ENCODE peak calls at places on chromosomes 5 and 9, in eight cellular contexts. B is upper lobe of left lung, Z is body of pancreas, M is H1, T is uterus, Y is heart left ventricle, U is vagina, S is suprapubic skin. Q is an unnamed sample.

GRCh38 chr5:155303134-155303533 is 289.6 kb downstream of the KIF4B start:
- DNase-seq in S (no peak), U (no peak), M (no peak), T (no peak), B (no peak), Z (no peak), Y (no peak), Q (no peak)

GRCh38 chr5:135718151-135718550 is 116.3 kb upstream of the SLC25A48 start:
- DNase-seq in Z (no peak), S (peak; percentile 21), T (no peak), Y (no peak), M (no peak), U (no peak), B (no peak), Q (no peak)

GRCh38 chr9:22244141-22245011 is 202.2 kb upstream of the DMRTA1 start:
- DNase-seq in U (no peak), B (no peak), T (no peak), S (no peak), Z (peak; percentile 29), Y (no peak), M (no peak), Q (no peak)

GRCh38 chr9:123517512-123517911 is 161.5 kb downstream of the CRB2 start:
- DNase-seq in T (no peak), M (no peak), S (no peak), B (no peak), Z (no peak), Y (no peak), U (no peak), Q (no peak)

GRCh38 chr5:147307170-147307569 is 72.3 kb downstream of the STK32A start:
- DNase-seq in T (no peak), Z (no peak), Y (no peak), S (no peak), U (no peak), M (no peak), B (no peak), Q (no peak)

GRCh38 chr5:86665984-86666760 is 48.4 kb downstream of the COX7C start:
- DNase-seq in U (no peak), Z (peak; percentile 61), B (no peak), Y (no peak), S (no peak), T (no peak), M (no peak), Q (no peak)

GRCh38 chr9:71812385-71812784 is 44.1 kb upstream of the CEMIP2 start:
- DNase-seq in U (no peak), T (peak; percentile 17), M (no peak), Z (no peak), S (no peak), B (no peak), Y (peak; percentile 23), Q (no peak)

GRCh38 chr5:150209020-150209635 is 19.3 kb downstream of the SLC6A7 start:
- DNase-seq in U (no peak), Y (no peak), S (no peak), T (no peak), Z (no peak), M (no peak), B (peak; percentile 84), Q (peak; percentile 74)

GRCh38 chr5:6742081-6742758 is 29.0 kb downstream of the TENT4A start:
- DNase-seq in U (no peak), T (no peak), M (no peak), Z (no peak), S (no peak), B (no peak), Y (no peak), Q (no peak)

GRCh38 chr9:86644315-86645034 is 290.3 kb upstream of the TUT7 start:
- DNase-seq in S (no peak), Z (no peak), T (no peak), M (no peak), B (no peak), U (no peak), Y (no peak), Q (no peak)

GRCh38 chr9:114743446-114743845 is 61.5 kb upstream of the TEX48 start:
- DNase-seq in M (no peak), S (no peak), B (no peak), Y (no peak), T (no peak), Z (no peak), U (no peak), Q (no peak)

GRCh38 chr5:109614316-109614715 is 75.4 kb upstream of the MAN2A1 start:
- DNase-seq in T (no peak), U (no peak), Z (no peak), Y (no peak), M (no peak), B (no peak), S (no peak), Q (no peak)

GRCh38 chr5:179113143-179113530 is 53.0 kb downstream of the ZNF354C start:
- DNase-seq in U (no peak), T (no peak), Z (no peak), B (no peak), S (peak; percentile 41), Y (no peak), M (no peak), Q (peak; percentile 8)

GRCh38 chr5:179112469-179113142 is 52.4 kb downstream of the ZNF354C start:
- DNase-seq in Z (no peak), Y (no peak), S (no peak), B (no peak), T (no peak), M (no peak), U (no peak), Q (no peak)

GRCh38 chr5:179110528-179110927 is 50.4 kb downstream of the ZNF354C start:
- DNase-seq in M (no peak), U (no peak), T (no peak), Z (no peak), B (no peak), Y (no peak), S (no peak), Q (no peak)

GRCh38 chr5:179113945-179114641 is 53.9 kb downstream of the ZNF354C start:
- DNase-seq in B (no peak), Y (no peak), M (no peak), U (peak; percentile 88), S (peak; percentile 59), T (no peak), Z (no peak), Q (no peak)

GRCh38 chr5:179111267-179112207 is 51.4 kb downstream of the ZNF354C start:
- DNase-seq in T (no peak), Z (no peak), U (no peak), Y (no peak), B (no peak), S (no peak), M (no peak), Q (no peak)
- H3K9me3 ChIP-seq in T (peaks cover 19% of the 10 kb centered on the region), Z (peaks cover 49% of the 10 kb centered on the region), U (no peaks in the 10 kb centered on the region), Y (no peaks in the 10 kb centered on the region), B (peaks cover 74% of the 10 kb centered on the region), S (peaks cover 38% of the 10 kb centered on the region), M (peaks cover 51% of the 10 kb centered on the region), Q (peaks cover 8% of the 10 kb centered on the region)

DNA sequence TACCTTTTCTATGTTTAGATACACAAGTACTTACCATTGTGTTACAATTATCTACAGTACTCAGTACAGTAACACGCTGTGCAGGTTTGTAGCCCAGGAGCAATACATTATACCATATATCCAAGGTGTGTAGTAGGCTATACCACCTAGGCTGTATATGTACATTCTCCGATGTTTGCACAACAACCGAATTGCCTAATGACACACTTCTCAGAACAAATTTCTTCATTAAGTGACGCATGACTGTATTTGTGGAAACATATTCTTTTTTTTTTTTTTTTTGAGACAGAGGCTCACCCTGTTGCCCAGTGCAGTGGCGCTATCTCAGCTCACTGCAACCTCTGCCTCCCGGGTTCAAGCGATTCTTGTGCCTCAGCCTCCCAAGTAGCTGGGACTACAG is 4.0 kb upstream of the RAD23B start:
- DNase-seq in S (no peak), Z (no peak), Y (no peak), B (peak; percentile 24), M (no peak), U (no peak), T (no peak), Q (no peak)
- TF ChIP-seq POLR2A in S (no peak), Z (no peak), Y (no peak), B (no peak), M (no peak), U (no peak), T (no peak), Q (no peak)

GRCh38 chr5:95621839-95622629 is 2.1 kb downstream of the GPR150 start:
- DNase-seq in T (no peak), Y (no peak), M (no peak), B (no peak), S (no peak), Z (peak; percentile 44), U (no peak), Q (no peak)
- H3K27ac ChIP-seq in T (no peak overlapping the region), Y (no peak overlapping the region), M (no peak overlapping the region), B (no peak overlapping the region), S (no peak overlapping the region), Z (peak overlapping the region; percentile 92), U (no peak overlapping the region), Q (no peak overlapping the region)

GRCh38 chr5:2610986-2611385 is 140.5 kb downstream of the IRX2 start:
- DNase-seq in T (no peak), U (no peak), Y (no peak), M (no peak), B (no peak), Z (no peak), S (no peak), Q (no peak)
- H3K9me3 ChIP-seq in T (no peaks in the 10 kb centered on the region), U (no peaks in the 10 kb centered on the region), Y (no peaks in the 10 kb centered on the region), M (peaks cover 4% of the 10 kb centered on the region), B (no peaks in the 10 kb centered on the region), Z (no peaks in the 10 kb centered on the region), S (no peaks in the 10 kb centered on the region), Q (no peaks in the 10 kb centered on the region)

GRCh38 chr5:134411546-134412266 is at the start of gene CDKN2AIPNL:
- DNase-seq in Z (peak; percentile 91), S (peak; percentile 94), U (no peak), Y (peak; percentile 92), T (peak; percentile 91), M (peak; percentile 95), B (peak; percentile 94), Q (peak; percentile 96)

GRCh38 chr5:134411228-134411545 is 494 bp downstream of the CDKN2AIPNL start:
- DNase-seq in M (no peak), Z (no peak), B (no peak), Y (no peak), T (no peak), S (no peak), U (no peak), Q (no peak)

GRCh38 chr5:134406390-134406789 is 5.3 kb downstream of the CDKN2AIPNL start:
- DNase-seq in B (no peak), Z (no peak), M (no peak), Y (no peak), U (no peak), S (no peak), T (no peak), Q (no peak)

GRCh38 chr5:134410822-134411221 is 859 bp downstream of the CDKN2AIPNL start:
- DNase-seq in M (no peak), U (no peak), Z (no peak), S (no peak), B (no peak), T (no peak), Y (no peak), Q (no peak)

DNA sequence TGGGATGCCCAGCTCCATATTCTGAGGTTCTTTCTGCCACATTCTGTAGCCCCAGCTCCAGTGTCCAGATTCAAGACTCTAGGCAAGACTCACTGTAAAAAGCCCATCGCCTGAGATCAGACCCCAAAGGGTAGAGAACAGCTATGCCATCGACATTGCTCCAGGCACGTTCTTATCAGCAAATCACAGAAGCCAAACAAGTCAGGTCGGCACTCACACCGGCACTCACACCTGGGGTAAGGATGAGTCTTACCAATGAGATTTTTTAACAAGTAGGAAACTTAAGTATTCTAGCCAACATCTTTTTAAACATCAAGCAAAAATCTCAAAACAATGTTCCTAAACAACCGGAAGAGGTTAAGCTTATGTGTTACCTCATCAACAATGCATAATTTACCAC is 2.4 kb downstream of the CDKN2AIPNL start:
- DNase-seq in M (no peak), Z (no peak), T (no peak), B (no peak), Y (no peak), S (no peak), U (no peak), Q (no peak)
- TF ChIP-seq POLR2A in M (no peak), Z (no peak), T (no peak), B (no peak), Y (no peak), S (no peak), U (no peak), Q (no peak)